ENCODE peak calls at places on chromosomes 16 and 17, in nine cellular contexts. One of them, this sample, is unnamed.

GRCh38 chr17:67232441-67232840 is 12.6 kb downstream of the HELZ start:
- DNase-seq in A549: no peak
- DNase-seq in stomach: no peak
- DNase-seq in suprapubic skin: no peak
- DNase-seq in tibial nerve: no peak
- DNase-seq in K562: no peak
- DNase-seq in transverse colon: no peak
- DNase-seq in H1: no peak
- DNase-seq in HepG2: no peak
- DNase-seq in this sample: no peak

GRCh38 chr17:78645421-78646295 is 68.5 kb upstream of the DNAH17 start:
- DNase-seq in A549: peak
- DNase-seq in stomach: peak
- DNase-seq in suprapubic skin: peak
- DNase-seq in tibial nerve: peak
- DNase-seq in K562: no peak
- DNase-seq in transverse colon: peak
- DNase-seq in H1: no peak
- DNase-seq in HepG2: no peak
- DNase-seq in this sample: peak

GRCh38 chr16:64240586-64240985 is 881.3 kb downstream of the CDH11 start:
- DNase-seq in A549: no peak
- DNase-seq in stomach: no peak
- DNase-seq in suprapubic skin: no peak
- DNase-seq in tibial nerve: no peak
- DNase-seq in K562: no peak
- DNase-seq in transverse colon: no peak
- DNase-seq in H1: no peak
- DNase-seq in HepG2: no peak
- DNase-seq in this sample: no peak

GRCh38 chr16:52099382-52099781 is 447.6 kb downstream of the TOX3 start:
- DNase-seq in A549: no peak
- DNase-seq in stomach: no peak
- DNase-seq in suprapubic skin: no peak
- DNase-seq in tibial nerve: no peak
- DNase-seq in K562: no peak
- DNase-seq in transverse colon: no peak
- DNase-seq in H1: no peak
- DNase-seq in HepG2: peak
- DNase-seq in this sample: no peak

GRCh38 chr17:236641-237405 is 55.4 kb upstream of the DOC2B start:
- DNase-seq in A549: no peak
- DNase-seq in stomach: no peak
- DNase-seq in suprapubic skin: no peak
- DNase-seq in tibial nerve: no peak
- DNase-seq in K562: no peak
- DNase-seq in transverse colon: peak
- DNase-seq in H1: peak
- DNase-seq in HepG2: no peak
- DNase-seq in this sample: peak

GRCh38 chr16:75621170-75621477 is 2.0 kb downstream of the ADAT1 start:
- DNase-seq in A549: peak
- DNase-seq in stomach: no peak
- DNase-seq in suprapubic skin: no peak
- DNase-seq in tibial nerve: no peak
- DNase-seq in K562: peak
- DNase-seq in transverse colon: no peak
- DNase-seq in H1: no peak
- DNase-seq in HepG2: peak
- DNase-seq in this sample: no peak

GRCh38 chr17:16415031-16415924 is at the start of gene TRPV2:
- DNase-seq in A549: peak
- DNase-seq in stomach: peak
- DNase-seq in suprapubic skin: no peak
- DNase-seq in tibial nerve: no peak
- DNase-seq in K562: peak
- DNase-seq in transverse colon: peak
- DNase-seq in H1: peak
- DNase-seq in HepG2: peak
- DNase-seq in this sample: no peak

GRCh38 chr16:51845586-51845985 is 694.5 kb upstream of the SALL1 start:
- DNase-seq in A549: no peak
- DNase-seq in stomach: no peak
- DNase-seq in suprapubic skin: no peak
- DNase-seq in tibial nerve: no peak
- DNase-seq in K562: no peak
- DNase-seq in transverse colon: no peak
- DNase-seq in H1: no peak
- DNase-seq in HepG2: no peak
- DNase-seq in this sample: no peak

DNA sequence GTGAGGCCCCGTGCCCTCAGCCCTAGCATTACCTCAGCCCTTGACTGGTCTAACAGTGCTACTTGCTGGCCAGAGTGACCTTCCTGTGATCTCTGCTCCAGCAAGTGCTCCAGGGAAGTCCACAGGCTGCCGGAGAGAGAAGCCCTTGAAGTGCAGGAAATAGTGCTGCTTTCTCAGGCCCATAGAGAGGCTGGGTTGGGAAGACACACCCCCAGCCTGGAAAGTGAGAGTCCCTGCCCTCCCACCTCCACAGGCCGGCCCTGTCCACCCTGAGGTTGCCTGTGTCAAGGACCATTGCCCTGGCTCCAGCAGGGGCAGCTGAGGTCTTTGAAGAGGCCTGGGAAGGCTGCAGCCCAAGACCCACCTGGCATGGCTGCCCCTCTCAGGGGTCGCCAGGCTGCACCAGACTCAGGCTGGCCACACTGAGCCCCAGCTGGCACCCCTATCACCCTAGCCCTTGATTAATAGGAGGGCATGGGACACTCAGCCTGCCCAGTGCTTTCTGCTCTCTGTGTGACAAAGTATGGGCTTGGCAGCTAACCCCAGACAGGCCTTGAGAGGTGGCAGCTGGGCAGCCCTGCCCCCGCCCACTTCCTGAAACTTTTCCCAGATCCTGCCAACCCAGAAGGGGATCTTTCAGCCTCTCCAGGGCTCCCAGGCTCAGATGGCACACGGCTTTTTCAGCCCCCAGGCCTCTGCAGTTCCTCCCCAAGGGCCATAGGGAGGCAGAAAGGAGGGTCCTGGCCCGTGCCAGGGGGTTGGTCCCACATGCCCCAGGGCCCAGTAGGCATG is 21.7 kb downstream of the ATP6V0D1 start:
- DNase-seq in A549: no peak
- DNase-seq in stomach: peak
- DNase-seq in suprapubic skin: no peak
- DNase-seq in tibial nerve: no peak
- DNase-seq in K562: no peak
- DNase-seq in transverse colon: peak
- DNase-seq in H1: no peak
- DNase-seq in HepG2: peak
- DNase-seq in this sample: no peak
- TF ChIP-seq EP300 in A549: no peak
- TF ChIP-seq EP300 in stomach: no peak
- TF ChIP-seq EP300 in suprapubic skin: no peak
- TF ChIP-seq EP300 in tibial nerve: no peak
- TF ChIP-seq EP300 in K562: no peak
- TF ChIP-seq EP300 in transverse colon: no peak
- TF ChIP-seq EP300 in H1: no peak
- TF ChIP-seq EP300 in HepG2: no peak
- TF ChIP-seq EP300 in this sample: no peak

DNA sequence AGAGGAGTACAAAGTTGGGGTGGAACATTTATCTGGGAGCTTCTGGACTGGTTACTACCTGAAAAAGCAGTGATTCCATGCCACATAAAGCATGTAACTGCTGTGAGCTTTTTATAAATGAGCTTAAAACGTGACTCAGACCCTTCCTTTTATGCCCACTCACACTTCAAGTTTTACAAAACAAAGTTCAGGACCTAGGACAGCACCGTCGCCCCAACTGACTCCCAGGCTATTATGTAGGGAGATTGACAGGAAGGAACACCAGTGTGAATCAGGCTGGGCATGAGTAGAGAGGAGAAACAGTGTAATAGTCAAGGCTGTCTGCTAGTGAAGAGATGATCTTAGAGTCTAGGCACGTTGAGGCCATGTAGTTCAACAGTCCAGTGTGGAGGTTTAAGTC is 91.6 kb upstream of the DNAH9 start:
- DNase-seq in A549: peak
- DNase-seq in stomach: no peak
- DNase-seq in suprapubic skin: no peak
- DNase-seq in tibial nerve: no peak
- DNase-seq in K562: peak
- DNase-seq in transverse colon: no peak
- DNase-seq in H1: peak
- DNase-seq in HepG2: peak
- DNase-seq in this sample: no peak
- TF ChIP-seq EP300 in A549: no peak
- TF ChIP-seq EP300 in stomach: no peak
- TF ChIP-seq EP300 in suprapubic skin: no peak
- TF ChIP-seq EP300 in tibial nerve: no peak
- TF ChIP-seq EP300 in K562: no peak
- TF ChIP-seq EP300 in transverse colon: no peak
- TF ChIP-seq EP300 in H1: no peak
- TF ChIP-seq EP300 in HepG2: no peak
- TF ChIP-seq EP300 in this sample: no peak

GRCh38 chr16:84138500-84138823 is 6.5 kb downstream of the HSDL1 start:
- DNase-seq in A549: no peak
- DNase-seq in stomach: no peak
- DNase-seq in suprapubic skin: no peak
- DNase-seq in tibial nerve: no peak
- DNase-seq in K562: no peak
- DNase-seq in transverse colon: no peak
- DNase-seq in H1: no peak
- DNase-seq in HepG2: no peak
- DNase-seq in this sample: no peak

GRCh38 chr16:84141143-84141670 is 3.8 kb downstream of the HSDL1 start:
- DNase-seq in A549: peak
- DNase-seq in stomach: no peak
- DNase-seq in suprapubic skin: no peak
- DNase-seq in tibial nerve: no peak
- DNase-seq in K562: no peak
- DNase-seq in transverse colon: no peak
- DNase-seq in H1: no peak
- DNase-seq in HepG2: peak
- DNase-seq in this sample: no peak

GRCh38 chr16:84138824-84139627 is 6.0 kb downstream of the HSDL1 start:
- DNase-seq in A549: no peak
- DNase-seq in stomach: peak
- DNase-seq in suprapubic skin: no peak
- DNase-seq in tibial nerve: no peak
- DNase-seq in K562: peak
- DNase-seq in transverse colon: no peak
- DNase-seq in H1: no peak
- DNase-seq in HepG2: peak
- DNase-seq in this sample: no peak

GRCh38 chr16:84137769-84138357 is 7.1 kb downstream of the HSDL1 start:
- DNase-seq in A549: no peak
- DNase-seq in stomach: no peak
- DNase-seq in suprapubic skin: no peak
- DNase-seq in tibial nerve: no peak
- DNase-seq in K562: no peak
- DNase-seq in transverse colon: no peak
- DNase-seq in H1: no peak
- DNase-seq in HepG2: no peak
- DNase-seq in this sample: no peak

DNA sequence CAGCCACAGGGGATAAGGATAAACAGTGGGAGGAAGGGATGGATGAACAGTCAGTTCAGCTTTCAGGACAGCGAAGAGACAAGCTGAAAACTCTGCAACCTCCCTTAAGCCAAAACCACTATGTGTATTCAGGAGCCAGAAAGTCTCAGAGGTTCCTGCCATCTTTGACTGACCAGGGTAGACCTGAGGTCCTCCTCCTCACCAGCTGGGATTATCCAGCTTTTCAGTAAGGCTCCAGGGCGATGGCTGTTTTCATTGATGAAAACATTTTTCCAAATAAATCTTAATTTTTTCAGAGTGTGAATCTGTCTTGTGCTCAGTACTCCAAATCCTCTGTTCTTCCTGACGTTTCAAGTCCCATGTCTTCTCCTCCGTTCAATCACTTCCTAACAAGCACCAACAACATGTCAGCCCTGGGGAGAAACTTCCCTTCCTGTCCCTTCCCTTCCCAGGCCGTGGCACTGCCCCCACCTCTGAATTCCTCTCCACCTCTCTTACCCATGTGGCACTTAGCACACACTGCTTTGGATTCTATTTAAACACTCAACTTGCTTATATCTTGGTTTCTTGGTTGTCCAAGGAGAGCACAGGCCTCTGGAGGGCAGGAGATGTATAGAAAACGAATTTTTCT is 5.2 kb downstream of the HSDL1 start:
- DNase-seq in A549: no peak
- DNase-seq in stomach: no peak
- DNase-seq in suprapubic skin: no peak
- DNase-seq in tibial nerve: no peak
- DNase-seq in K562: no peak
- DNase-seq in transverse colon: no peak
- DNase-seq in H1: no peak
- DNase-seq in HepG2: no peak
- DNase-seq in this sample: no peak
- TF ChIP-seq EP300 in A549: no peak
- TF ChIP-seq EP300 in stomach: no peak
- TF ChIP-seq EP300 in suprapubic skin: no peak
- TF ChIP-seq EP300 in tibial nerve: no peak
- TF ChIP-seq EP300 in K562: no peak
- TF ChIP-seq EP300 in transverse colon: no peak
- TF ChIP-seq EP300 in H1: no peak
- TF ChIP-seq EP300 in HepG2: no peak
- TF ChIP-seq EP300 in this sample: no peak

GRCh38 chr17:82258555-82258954 is 14.9 kb downstream of the CSNK1D start:
- DNase-seq in A549: no peak
- DNase-seq in stomach: no peak
- DNase-seq in suprapubic skin: no peak
- DNase-seq in tibial nerve: no peak
- DNase-seq in K562: no peak
- DNase-seq in transverse colon: no peak
- DNase-seq in H1: no peak
- DNase-seq in HepG2: no peak
- DNase-seq in this sample: no peak

GRCh38 chr17:82255573-82255972 is 17.9 kb downstream of the CSNK1D start:
- DNase-seq in A549: no peak
- DNase-seq in stomach: no peak
- DNase-seq in suprapubic skin: peak
- DNase-seq in tibial nerve: no peak
- DNase-seq in K562: no peak
- DNase-seq in transverse colon: no peak
- DNase-seq in H1: no peak
- DNase-seq in HepG2: no peak
- DNase-seq in this sample: no peak

GRCh38 chr17:82256242-82256894 is 17.1 kb downstream of the CSNK1D start:
- DNase-seq in A549: no peak
- DNase-seq in stomach: no peak
- DNase-seq in suprapubic skin: no peak
- DNase-seq in tibial nerve: no peak
- DNase-seq in K562: no peak
- DNase-seq in transverse colon: no peak
- DNase-seq in H1: no peak
- DNase-seq in HepG2: no peak
- DNase-seq in this sample: no peak

GRCh38 chr17:82253179-82253544 is 20.3 kb downstream of the CSNK1D start:
- DNase-seq in A549: no peak
- DNase-seq in stomach: no peak
- DNase-seq in suprapubic skin: no peak
- DNase-seq in tibial nerve: no peak
- DNase-seq in K562: no peak
- DNase-seq in transverse colon: no peak
- DNase-seq in H1: no peak
- DNase-seq in HepG2: no peak
- DNase-seq in this sample: no peak

DNA sequence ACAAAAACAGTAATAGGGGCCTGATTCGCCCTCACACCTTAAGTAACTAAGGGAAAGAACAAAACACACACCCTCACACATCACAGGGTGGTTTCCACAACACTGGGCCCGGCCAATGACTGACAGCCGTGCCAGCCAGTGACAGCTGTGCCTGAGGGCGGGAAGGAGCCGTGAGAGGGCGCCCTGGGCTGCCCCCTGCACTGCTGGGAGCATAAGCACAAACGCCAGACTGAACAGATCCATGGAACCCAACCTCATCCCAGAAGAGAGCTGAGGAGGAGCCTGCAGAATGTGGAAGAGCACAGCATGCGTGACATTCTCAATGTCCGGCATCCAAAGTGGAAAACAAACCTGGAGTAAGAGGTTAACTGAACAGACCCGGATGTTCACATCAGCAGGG is 16.0 kb downstream of the CSNK1D start:
- DNase-seq in A549: peak
- DNase-seq in stomach: peak
- DNase-seq in suprapubic skin: no peak
- DNase-seq in tibial nerve: no peak
- DNase-seq in K562: peak
- DNase-seq in transverse colon: no peak
- DNase-seq in H1: no peak
- DNase-seq in HepG2: no peak
- DNase-seq in this sample: peak
- TF ChIP-seq EP300 in A549: no peak
- TF ChIP-seq EP300 in stomach: no peak
- TF ChIP-seq EP300 in suprapubic skin: no peak
- TF ChIP-seq EP300 in tibial nerve: no peak
- TF ChIP-seq EP300 in K562: no peak
- TF ChIP-seq EP300 in transverse colon: no peak
- TF ChIP-seq EP300 in H1: no peak
- TF ChIP-seq EP300 in HepG2: no peak
- TF ChIP-seq EP300 in this sample: no peak

This sample was measured in sigmoid colon.